ENCODE peak calls at places on chromosome 16, in eight cellular contexts. J is T1000, B is NCI-H69, T is uterus, M is activated T-cell treated with anti-CD3 and anti-CD28 coated beads for 1 hour, I is T-helper 2 cell, G is HCT116, V is epithelial cell of prostate. R is an unnamed sample.

GRCh38 chr16:10182186-10182683 is at the start of gene GRIN2A:
- DNase-seq in J (no peak), B (no peak), T (no peak), M (no peak), I (no peak), G (no peak), V (no peak), R (no peak)

GRCh38 chr16:35146031-35146710 is 1686.8 kb downstream of the TP53TG3F start:
- DNase-seq in J (no peak), B (no peak), T (no peak), M (no peak), I (no peak), G (no peak), V (no peak), R (no peak)

GRCh38 chr16:20987049-20987448 is 86.5 kb downstream of the LYRM1 start:
- DNase-seq in J (no peak), B (no peak), T (no peak), M (no peak), I (no peak), G (no peak), V (no peak), R (no peak)

GRCh38 chr16:1107731-1108130 is 11.7 kb upstream of the C1QTNF8 start:
- DNase-seq in J (no peak), B (no peak), T (no peak), M (no peak), I (no peak), G (no peak), V (no peak), R (no peak)

GRCh38 chr16:1160773-1161348 is 8.0 kb downstream of the CACNA1H start:
- DNase-seq in J (no peak), B (no peak), T (no peak), M (no peak), I (no peak), G (no peak), V (no peak), R (no peak)

GRCh38 chr16:27401768-27402568 is at the start of gene IL21R:
- DNase-seq in J (peak), B (peak), T (peak), M (peak), I (peak), G (no peak), V (no peak), R (no peak)

GRCh38 chr16:53035176-53035942 is 17.3 kb downstream of the CHD9NB start:
- DNase-seq in J (no peak), B (no peak), T (no peak), M (no peak), I (no peak), G (no peak), V (no peak), R (no peak)

GRCh38 chr16:4690946-4691665 is 2.3 kb upstream of the NUDT16L1 start:
- DNase-seq in J (no peak), B (no peak), T (no peak), M (no peak), I (no peak), G (no peak), V (no peak), R (no peak)

GRCh38 chr16:13907431-13907830 is 12.5 kb upstream of the ERCC4 start:
- DNase-seq in J (no peak), B (no peak), T (no peak), M (no peak), I (no peak), G (no peak), V (no peak), R (no peak)

GRCh38 chr16:69779724-69780123 is 17.6 kb downstream of the WWP2 start:
- DNase-seq in J (no peak), B (no peak), T (no peak), M (no peak), I (no peak), G (no peak), V (no peak), R (no peak)

GRCh38 chr16:22189473-22190168 is 16.5 kb upstream of the EEF2K start:
- DNase-seq in J (no peak), B (peak), T (peak), M (peak), I (peak), G (no peak), V (no peak), R (no peak)

GRCh38 chr16:14301150-14302030 is 230.3 kb downstream of the MRTFB start:
- DNase-seq in J (no peak), B (peak), T (peak), M (no peak), I (no peak), G (no peak), V (no peak), R (no peak)

GRCh38 chr16:48126801-48127644 is 28.8 kb downstream of the ABCC12 start:
- DNase-seq in J (peak), B (peak), T (no peak), M (no peak), I (no peak), G (no peak), V (peak), R (peak)

GRCh38 chr16:80746231-80746630 is 58.2 kb downstream of the CDYL2 start:
- DNase-seq in J (no peak), B (no peak), T (no peak), M (no peak), I (no peak), G (no peak), V (no peak), R (no peak)

GRCh38 chr16:50538411-50539052 is 9.7 kb upstream of the NKD1 start:
- DNase-seq in J (no peak), B (peak), T (no peak), M (no peak), I (no peak), G (no peak), V (no peak), R (no peak)

GRCh38 chr16:69064164-69064563 is 41.3 kb upstream of the HAS3 start:
- DNase-seq in J (peak), B (peak), T (no peak), M (no peak), I (no peak), G (peak), V (no peak), R (no peak)

GRCh38 chr16:69741951-69742904 is 12.5 kb downstream of the NOB1 start:
- DNase-seq in J (no peak), B (peak), T (peak), M (no peak), I (no peak), G (no peak), V (no peak), R (no peak)

R was measured in keratinocyte.